ENCODE peak calls at places on chromosomes 7 and 10, in four cellular contexts. One of them, this sample, is unnamed.

GRCh38 chr7:144019457-144019856 is 19.3 kb downstream of the OR6B1 start:
- DNase-seq in ovary: no peak
- DNase-seq in kidney tubule cell: peak
- DNase-seq in GM23248: peak
- DNase-seq in this sample: peak

GRCh38 chr10:116648903-116649302 is 28.1 kb downstream of the PNLIPRP2 start:
- DNase-seq in ovary: no peak
- DNase-seq in kidney tubule cell: no peak
- DNase-seq in GM23248: no peak
- DNase-seq in this sample: no peak

GRCh38 chr10:86155034-86155656 is 211.4 kb downstream of the GRID1 start:
- DNase-seq in ovary: no peak
- DNase-seq in kidney tubule cell: no peak
- DNase-seq in GM23248: no peak
- DNase-seq in this sample: no peak

GRCh38 chr10:32983333-32983909 is 25.4 kb upstream of the ITGB1 start:
- DNase-seq in ovary: no peak
- DNase-seq in kidney tubule cell: peak
- DNase-seq in GM23248: peak
- DNase-seq in this sample: peak

GRCh38 chr7:143504937-143505297 is 27.2 kb downstream of the TAS2R41 start:
- DNase-seq in ovary: no peak
- DNase-seq in kidney tubule cell: no peak
- DNase-seq in GM23248: peak
- DNase-seq in this sample: no peak

GRCh38 chr10:84293574-84294016 is 34.8 kb upstream of the CCSER2 start:
- DNase-seq in ovary: no peak
- DNase-seq in kidney tubule cell: no peak
- DNase-seq in GM23248: no peak
- DNase-seq in this sample: no peak

GRCh38 chr7:81367335-81367801 is 402.5 kb downstream of the HGF start:
- DNase-seq in ovary: no peak
- DNase-seq in kidney tubule cell: no peak
- DNase-seq in GM23248: peak
- DNase-seq in this sample: peak

GRCh38 chr7:100211342-100211780 is 8.4 kb upstream of the PVRIG start:
- DNase-seq in ovary: no peak
- DNase-seq in kidney tubule cell: no peak
- DNase-seq in GM23248: no peak
- DNase-seq in this sample: no peak

GRCh38 chr7:127652333-127653248 is 597 bp downstream of the SND1 start:
- DNase-seq in ovary: no peak
- DNase-seq in kidney tubule cell: peak
- DNase-seq in GM23248: peak
- DNase-seq in this sample: peak

GRCh38 chr7:127819975-127820778 is 168.2 kb downstream of the SND1 start:
- DNase-seq in ovary: no peak
- DNase-seq in kidney tubule cell: peak
- DNase-seq in GM23248: peak
- DNase-seq in this sample: peak

GRCh38 chr10:106576534-106576933 is 588.0 kb downstream of the SORCS1 start:
- DNase-seq in ovary: no peak
- DNase-seq in kidney tubule cell: no peak
- DNase-seq in GM23248: no peak
- DNase-seq in this sample: no peak

GRCh38 chr7:8189615-8190014 is 72.4 kb downstream of the ICA1 start:
- DNase-seq in ovary: no peak
- DNase-seq in kidney tubule cell: no peak
- DNase-seq in GM23248: no peak
- DNase-seq in this sample: peak

GRCh38 chr7:156903232-156903909 is 10.4 kb upstream of the LMBR1 start:
- DNase-seq in ovary: no peak
- DNase-seq in kidney tubule cell: peak
- DNase-seq in GM23248: peak
- DNase-seq in this sample: no peak

GRCh38 chr7:112056409-112056808 is 149.8 kb downstream of the DOCK4 start:
- DNase-seq in ovary: no peak
- DNase-seq in kidney tubule cell: peak
- DNase-seq in GM23248: peak
- DNase-seq in this sample: peak

GRCh38 chr10:72794260-72794659 is 99.3 kb upstream of the OIT3 start:
- DNase-seq in ovary: no peak
- DNase-seq in kidney tubule cell: peak
- DNase-seq in GM23248: peak
- DNase-seq in this sample: peak

GRCh38 chr7:128812514-128813168 is 17.6 kb upstream of the FLNC start:
- DNase-seq in ovary: peak
- DNase-seq in kidney tubule cell: no peak
- DNase-seq in GM23248: no peak
- DNase-seq in this sample: no peak

GRCh38 chr10:13659887-13660544 is 73.3 kb downstream of the PRPF18 start:
- DNase-seq in ovary: peak
- DNase-seq in kidney tubule cell: peak
- DNase-seq in GM23248: peak
- DNase-seq in this sample: peak

GRCh38 chr7:88700725-88701124 is 58.8 kb upstream of the ZNF804B start:
- DNase-seq in ovary: no peak
- DNase-seq in kidney tubule cell: no peak
- DNase-seq in GM23248: no peak
- DNase-seq in this sample: no peak

GRCh38 chr10:103911021-103911459 is 6.9 kb downstream of the STN1 start:
- DNase-seq in ovary: no peak
- DNase-seq in kidney tubule cell: no peak
- DNase-seq in GM23248: no peak
- DNase-seq in this sample: no peak